ENCODE peak calls at places on chromosomes 13 and 19, in six cellular contexts. P is GM20000, D is RWPE1, M is activated T-cell treated with anti-CD3 and anti-CD28 coated beads for 1 hour, G is transverse colon, I is NCI-H1436 treated with DMSO at 0.1 percent for 48 hours. R is an unnamed sample.

GRCh38 chr19:29687244-29687896 is 22.1 kb downstream of the PLEKHF1 start:
- DNase-seq in G (no peak), M (no peak), I (no peak), D (peak; percentile 37), P (no peak), R (peak; percentile 78)

GRCh38 chr19:42693760-42694350 is 46.4 kb downstream of the PSG3 start:
- DNase-seq in I (no peak), P (peak; percentile 57), G (no peak), D (peak; percentile 81), M (no peak), R (peak; percentile 43)

GRCh38 chr19:42252365-42253244 is 2.3 kb downstream of the ERF start:
- DNase-seq in D (no peak), P (no peak), I (no peak), G (no peak), M (no peak), R (peak; percentile 66)

GRCh38 chr13:74288361-74288911 is 154.2 kb upstream of the KLF12 start:
- DNase-seq in D (no peak), I (no peak), P (peak; percentile 4), M (peak; percentile 4), G (peak; percentile 49), R (peak; percentile 21)

GRCh38 chr19:20840371-20840770 is 64.3 kb downstream of the ZNF66 start:
- DNase-seq in M (no peak), D (peak; percentile 49), P (no peak), G (no peak), I (no peak), R (peak; percentile 65)

GRCh38 chr19:38721496-38721895 is 22.8 kb downstream of the CAPN12 start:
- DNase-seq in M (no peak), P (no peak), I (no peak), G (no peak), D (no peak), R (no peak)

GRCh38 chr13:95788100-95788463 is 111.1 kb downstream of the DNAJC3 start:
- DNase-seq in G (no peak), I (no peak), M (no peak), P (no peak), D (no peak), R (no peak)

GRCh38 chr13:44767257-44767656 is 191.1 kb upstream of the TSC22D1 start:
- DNase-seq in G (no peak), I (no peak), D (no peak), M (no peak), P (no peak), R (no peak)

GRCh38 chr13:45623516-45624090 is 8.1 kb upstream of the ERICH6B start:
- DNase-seq in I (no peak), D (peak; percentile 47), P (peak; percentile 43), M (no peak), G (no peak), R (no peak)

GRCh38 chr13:110454227-110454859 is 107.2 kb downstream of the RAB20 start:
- DNase-seq in D (no peak), P (no peak), G (no peak), I (no peak), M (no peak), R (no peak)

GRCh38 chr19:40691421-40692211 is 1.2 kb upstream of the NUMBL start:
- DNase-seq in I (no peak), M (no peak), P (no peak), G (no peak), D (no peak), R (no peak)

GRCh38 chr19:18320865-18321728 is 1.8 kb downstream of the LSM4 start:
- DNase-seq in M (no peak), D (no peak), P (no peak), G (peak; percentile 87), I (no peak), R (no peak)

GRCh38 chr13:46350003-46350402 is 37.0 kb downstream of the RUBCNL start:
- DNase-seq in G (no peak), D (no peak), I (no peak), P (no peak), M (no peak), R (no peak)

GRCh38 chr13:31909889-31910551 is 121.6 kb upstream of the FRY start:
- DNase-seq in G (peak; percentile 46), D (peak; percentile 13), M (peak; percentile 44), P (peak; percentile 36), I (peak; percentile 15), R (peak; percentile 37)

GRCh38 chr19:2051771-2052704 is 994 bp upstream of the MKNK2 start:
- DNase-seq in M (peak; percentile 24), P (no peak), I (no peak), G (peak; percentile 73), D (no peak), R (no peak)

GRCh38 chr13:101092985-101093384 is 323.3 kb downstream of the NALCN start:
- DNase-seq in G (no peak), D (peak; percentile 5), I (no peak), M (no peak), P (no peak), R (no peak)

GRCh38 chr13:60679928-60680693 is 283.1 kb downstream of the TDRD3 start:
- DNase-seq in D (no peak), I (no peak), G (no peak), M (no peak), P (no peak), R (no peak)

GRCh38 chr19:42158926-42159325 is 26.7 kb upstream of the POU2F2 start:
- DNase-seq in I (no peak), G (no peak), D (no peak), P (no peak), M (no peak), R (no peak)

GRCh38 chr19:927044-927706 is 1.3 kb downstream of the ARID3A start:
- DNase-seq in D (no peak), M (no peak), P (peak; percentile 79), G (peak; percentile 62), I (no peak), R (no peak)

GRCh38 chr13:98172570-98173405 is 4.3 kb downstream of the RNF113B start:
- DNase-seq in M (no peak), P (no peak), G (no peak), I (no peak), D (no peak), R (no peak)

GRCh38 chr19:47433121-47433520 is 13.8 kb upstream of the MEIS3 start:
- DNase-seq in G (no peak), I (no peak), M (no peak), D (no peak), P (no peak), R (no peak)

GRCh38 chr19:23440207-23440606 is 44.9 kb upstream of the ZNF91 start:
- DNase-seq in M (no peak), P (no peak), G (no peak), D (no peak), I (no peak), R (no peak)

GRCh38 chr19:53980553-53981407 is 10.7 kb upstream of the CACNG6 start:
- DNase-seq in M (no peak), D (peak; percentile 69), I (no peak), G (no peak), P (no peak), R (peak; percentile 39)

GRCh38 chr13:29925457-29925856 is 75.0 kb upstream of the UBL3 start:
- DNase-seq in P (no peak), G (peak; percentile 70), I (no peak), M (no peak), D (peak; percentile 60), R (peak; percentile 79)

GRCh38 chr19:48835734-48836088 is 580 bp downstream of the HSD17B14 start:
- DNase-seq in P (peak; percentile 89), M (peak; percentile 97), D (peak; percentile 82), G (peak; percentile 96), I (no peak), R (peak; percentile 76)

GRCh38 chr13:112776971-112777370 is 87.1 kb downstream of the ATP11A start:
- DNase-seq in P (no peak), I (no peak), G (no peak), D (no peak), M (no peak), R (no peak)

GRCh38 chr19:41245779-41246297 is 18.3 kb upstream of the HNRNPUL1 start:
- DNase-seq in G (no peak), P (no peak), M (no peak), D (no peak), I (no peak), R (no peak)

GRCh38 chr19:18951721-18952281 is 10.8 kb upstream of the HOMER3 start:
- DNase-seq in D (peak; percentile 84), M (no peak), G (no peak), I (no peak), P (no peak), R (peak; percentile 96)

GRCh38 chr19:459724-460511 is 915 bp downstream of the SHC2 start:
- DNase-seq in D (peak; percentile 70), G (peak; percentile 60), M (no peak), I (no peak), P (peak; percentile 70), R (no peak)

GRCh38 chr13:100443998-100444328 is 144.6 kb downstream of the GGACT start:
- DNase-seq in I (no peak), D (no peak), M (no peak), G (no peak), P (no peak), R (no peak)

GRCh38 chr19:42529248-42529764 is 1.0 kb upstream of the CEACAM1 start:
- DNase-seq in I (peak; percentile 10), P (peak; percentile 80), G (peak; percentile 83), M (peak; percentile 54), D (peak; percentile 53), R (peak; percentile 44)

GRCh38 chr19:2097330-2098327 is 914 bp downstream of the IZUMO4 start:
- DNase-seq in D (no peak), M (no peak), G (peak; percentile 36), P (peak; percentile 78), I (no peak), R (no peak)

GRCh38 chr19:10430505-10431253 is 10.3 kb downstream of the PDE4A start:
- DNase-seq in M (no peak), I (no peak), G (peak; percentile 77), D (no peak), P (peak; percentile 90), R (no peak)

GRCh38 chr19:925087-925911 is 536 bp upstream of the ARID3A start:
- DNase-seq in P (peak; percentile 96), G (peak; percentile 80), I (no peak), M (peak; percentile 66), D (peak; percentile 86), R (peak; percentile 82)

GRCh38 chr13:94431569-94431968 is 47.9 kb downstream of the DCT start:
- DNase-seq in D (no peak), I (no peak), G (no peak), P (no peak), M (no peak), R (no peak)

GRCh38 chr19:39112338-39112890 is 13.2 kb upstream of the PAK4 start:
- DNase-seq in D (peak; percentile 95), M (no peak), I (no peak), G (no peak), P (no peak), R (peak; percentile 92)

R was measured in mammary epithelial cell.